ENCODE peak calls at places on chromosomes 6 and 20, in four cellular contexts. H is A549, Y is transverse colon, W is NCI-H187. X is an unnamed sample.

GRCh38 chr6:25202505-25202904 is 76.7 kb upstream of the CARMIL1 start:
- DNase-seq in H (no peak), Y (no peak), W (no peak), X (no peak)

GRCh38 chr6:129785081-129785755 is 75.2 kb upstream of the ARHGAP18 start:
- DNase-seq in H (no peak), Y (no peak), W (no peak), X (no peak)

GRCh38 chr6:133918208-133918930 is 29.5 kb downstream of the TCF21 start:
- DNase-seq in H (no peak), Y (no peak), W (peak), X (peak)

GRCh38 chr6:56172144-56172543 is 75.2 kb downstream of the COL21A1 start:
- DNase-seq in H (no peak), Y (no peak), W (no peak), X (no peak)

GRCh38 chr6:156886409-156886808 is 109.2 kb downstream of the ARID1B start:
- DNase-seq in H (no peak), Y (no peak), W (no peak), X (no peak)

GRCh38 chr6:141677598-141678211 is 455.0 kb upstream of the GJE1 start:
- DNase-seq in H (peak), Y (no peak), W (no peak), X (no peak)

GRCh38 chr6:35386989-35387388 is 44.6 kb downstream of the PPARD start:
- DNase-seq in H (no peak), Y (no peak), W (no peak), X (no peak)

GRCh38 chr20:59948212-59948611 is 8.0 kb downstream of the FAM217B start:
- DNase-seq in H (no peak), Y (no peak), W (no peak), X (no peak)

GRCh38 chr6:127554435-127555006 is 22.5 kb upstream of the C6orf58 start:
- DNase-seq in H (peak), Y (no peak), W (no peak), X (no peak)

GRCh38 chr6:75813476-75814250 is 64.6 kb downstream of the MYO6 start:
- DNase-seq in H (no peak), Y (no peak), W (no peak), X (no peak)

GRCh38 chr20:24579475-24579874 is 110.0 kb downstream of the SYNDIG1 start:
- DNase-seq in H (no peak), Y (no peak), W (no peak), X (no peak)

GRCh38 chr6:33235221-33235634 is 26.9 kb downstream of the RING1 start:
- DNase-seq in H (no peak), Y (no peak), W (no peak), X (peak)

GRCh38 chr20:9392892-9393857 is 121.2 kb upstream of the LAMP5 start:
- DNase-seq in H (peak), Y (peak), W (peak), X (peak)

GRCh38 chr6:157649311-157650260 is 173.5 kb upstream of the SNX9 start:
- DNase-seq in H (no peak), Y (no peak), W (no peak), X (peak)

GRCh38 chr6:45500924-45501816 is 123.4 kb upstream of the SUPT3H start:
- DNase-seq in H (peak), Y (no peak), W (no peak), X (no peak)

GRCh38 chr6:138442663-138443062 is 38.6 kb downstream of the HEBP2 start:
- DNase-seq in H (no peak), Y (no peak), W (no peak), X (no peak)

GRCh38 chr20:46206025-46206424 is 87.9 kb downstream of the CD40 start:
- DNase-seq in H (no peak), Y (peak), W (no peak), X (no peak)

GRCh38 chr6:154292855-154293519 is 63.6 kb downstream of the IPCEF1 start:
- DNase-seq in H (peak), Y (no peak), W (no peak), X (no peak)

GRCh38 chr6:14717307-14717706 is 528.6 kb upstream of the JARID2 start:
- DNase-seq in H (no peak), Y (no peak), W (no peak), X (no peak)

GRCh38 chr20:23114018-23114417 is 27.9 kb upstream of the CD93 start:
- DNase-seq in H (no peak), Y (no peak), W (no peak), X (no peak)

GRCh38 chr6:33854572-33855030 is 50.8 kb upstream of the MLN start:
- DNase-seq in H (no peak), Y (no peak), W (peak), X (peak)

GRCh38 chr6:116433313-116433712 is 27.9 kb upstream of the CALHM6 start:
- DNase-seq in H (no peak), Y (no peak), W (no peak), X (no peak)

GRCh38 chr6:42217165-42217522 is 517 bp downstream of the MRPS10 start:
- DNase-seq in H (no peak), Y (no peak), W (no peak), X (no peak)

X was measured in DMS79.